ENCODE peak calls at places on chromosomes 7 and 10, in four cellular contexts. M, F, K and J are unnamed samples.

GRCh38 chr10:102501201-102502028 is 1.1 kb downstream of the ACTR1A start:
- DNase-seq in M (no peak), F (no peak), K (no peak), J (no peak)

GRCh38 chr7:82729172-82730030 is 285.8 kb upstream of the CACNA2D1 start:
- DNase-seq in K (peak; percentile 60), F (no peak), M (no peak), J (peak; percentile 56)

GRCh38 chr7:28942158-28942557 is 16.0 kb downstream of the TRIL start:
- DNase-seq in F (no peak), K (no peak), M (peak; percentile 5), J (no peak)

GRCh38 chr7:121530251-121531174 is 134.4 kb upstream of the FAM3C start:
- DNase-seq in F (no peak), K (no peak), M (no peak), J (no peak)

GRCh38 chr7:98357751-98358161 is 43.1 kb downstream of the BAIAP2L1 start:
- DNase-seq in F (no peak), K (no peak), M (no peak), J (no peak)

GRCh38 chr10:103451871-103452713 is at the start of gene CALHM2:
- DNase-seq in F (peak; percentile 80), M (no peak), K (peak; percentile 20), J (peak; percentile 18)

GRCh38 chr7:133510326-133511055 is 257.6 kb downstream of the EXOC4 start:
- DNase-seq in F (no peak), K (no peak), M (no peak), J (peak; percentile 68)

GRCh38 chr10:43040482-43041256 is 36.2 kb upstream of the RET start:
- DNase-seq in K (no peak), M (peak; percentile 70), F (no peak), J (no peak)

GRCh38 chr10:123507298-123507697 is 158.9 kb upstream of the GPR26 start:
- DNase-seq in M (no peak), K (no peak), F (no peak), J (no peak)

GRCh38 chr10:71302874-71303568 is 16.0 kb upstream of the SLC29A3 start:
- DNase-seq in M (no peak), F (no peak), K (peak; percentile 56), J (peak; percentile 9)

GRCh38 chr7:55304363-55304762 is 60.8 kb upstream of the LANCL2 start:
- DNase-seq in K (no peak), M (no peak), F (no peak), J (no peak)

GRCh38 chr10:128113026-128113425 is 13.2 kb downstream of the MKI67 start:
- DNase-seq in K (no peak), M (peak; percentile 29), F (no peak), J (no peak)

GRCh38 chr10:88194041-88194887 is 330.8 kb downstream of the PTEN start:
- DNase-seq in K (no peak), M (no peak), F (no peak), J (no peak)

GRCh38 chr10:119335671-119336353 is 128.4 kb downstream of the GRK5 start:
- DNase-seq in F (no peak), K (no peak), M (no peak), J (no peak)

GRCh38 chr10:52688906-52689305 is 83.7 kb downstream of the MBL2 start:
- DNase-seq in K (no peak), F (no peak), M (no peak), J (no peak)

GRCh38 chr7:105325225-105325904 is 63.4 kb downstream of the SRPK2 start:
- DNase-seq in M (no peak), K (no peak), F (no peak), J (no peak)

GRCh38 chr7:1669486-1669951 is 558 bp upstream of the ELFN1 start:
- DNase-seq in K (no peak), M (no peak), F (no peak), J (no peak)

GRCh38 chr7:55977831-55978230 is 13.4 kb downstream of the NIPSNAP2 start:
- DNase-seq in M (no peak), K (no peak), F (no peak), J (peak; percentile 28)

GRCh38 chr10:35778344-35778743 is 136.2 kb upstream of the FZD8 start:
- DNase-seq in M (no peak), K (no peak), F (no peak), J (no peak)

GRCh38 chr7:42915356-42915755 is 3.5 kb upstream of the C7orf25 start:
- DNase-seq in M (no peak), F (no peak), K (no peak), J (no peak)

GRCh38 chr7:40298421-40298820 is 163.6 kb downstream of the SUGCT start:
- DNase-seq in M (no peak), F (no peak), K (no peak), J (no peak)

GRCh38 chr10:17418249-17418648 is 36.1 kb downstream of the ST8SIA6 start:
- DNase-seq in F (no peak), M (no peak), K (no peak), J (no peak)

GRCh38 chr7:91212592-91212991 is 51.6 kb upstream of the FZD1 start:
- DNase-seq in M (no peak), K (no peak), F (no peak), J (no peak)

GRCh38 chr7:8217200-8218068 is 44.5 kb downstream of the ICA1 start:
- DNase-seq in F (no peak), M (no peak), K (peak; percentile 85), J (peak; percentile 70)

GRCh38 chr7:28956608-28957063 is 1.5 kb downstream of the TRIL start:
- DNase-seq in F (peak; percentile 86), K (peak; percentile 61), M (peak; percentile 85), J (peak; percentile 79)

GRCh38 chr7:4694653-4695335 is 12.7 kb downstream of the FOXK1 start:
- DNase-seq in M (peak; percentile 94), F (no peak), K (no peak), J (no peak)

GRCh38 chr10:74453151-74453550 is 302.1 kb downstream of the ADK start:
- DNase-seq in K (peak; percentile 14), F (no peak), M (no peak), J (peak; percentile 93)

GRCh38 chr10:118960166-118961090 is 69.1 kb upstream of the NANOS1 start:
- DNase-seq in K (no peak), F (peak; percentile 47), M (no peak), J (no peak)

GRCh38 chr7:19575909-19576557 is 132.8 kb downstream of the POLR1F start:
- DNase-seq in K (no peak), F (no peak), M (no peak), J (no peak)

GRCh38 chr10:132309466-132309865 is 1.7 kb upstream of the STK32C start:
- DNase-seq in K (no peak), F (no peak), M (no peak), J (no peak)

GRCh38 chr7:142131439-142131838 is 19.9 kb downstream of the MGAM2 start:
- DNase-seq in M (no peak), K (no peak), F (no peak), J (no peak)

GRCh38 chr10:69880301-69881081 is 78.8 kb downstream of the COL13A1 start:
- DNase-seq in F (no peak), M (no peak), K (peak; percentile 11), J (no peak)

GRCh38 chr10:106609867-106610266 is 554.6 kb downstream of the SORCS1 start:
- DNase-seq in M (peak; percentile 72), F (no peak), K (no peak), J (no peak)

GRCh38 chr7:72445075-72445474 is 32.9 kb upstream of the CALN1 start:
- DNase-seq in K (no peak), M (no peak), F (no peak), J (no peak)

GRCh38 chr7:84207025-84207424 is 12.4 kb upstream of the SEMA3A start:
- DNase-seq in K (no peak), M (no peak), F (no peak), J (peak; percentile 31)

GRCh38 chr7:29852457-29852856 is 46.1 kb downstream of the WIPF3 start:
- DNase-seq in K (no peak), F (no peak), M (no peak), J (no peak)

GRCh38 chr7:108066486-108066885 is 63.5 kb upstream of the LAMB1 start:
- DNase-seq in F (no peak), K (no peak), M (no peak), J (no peak)

GRCh38 chr10:113283189-113283588 is 269.7 kb upstream of the HABP2 start:
- DNase-seq in K (no peak), F (no peak), M (no peak), J (no peak)

GRCh38 chr7:92436843-92437445 is 10.3 kb upstream of the GATAD1 start:
- DNase-seq in M (no peak), F (no peak), K (no peak), J (no peak)